ENCODE peak calls at places on chromosomes 6 and 20, in ten cellular contexts. R is thoracic aorta, F is GM23338, M is Calu3, D is A549, V is MM.1S, I is lung, S is kidney, O is choroid plexus epithelial cell, A is transverse colon. B is an unnamed sample.

GRCh38 chr20:13037727-13038126 is 29.0 kb downstream of the SPTLC3 start:
- DNase-seq in R (no peak), F (no peak), M (no peak), D (no peak), V (no peak), I (no peak), S (no peak), O (no peak), A (no peak), B (no peak)

GRCh38 chr6:119620846-119621570 is 271.4 kb upstream of the MAN1A1 start:
- DNase-seq in R (no peak), F (no peak), M (peak; percentile 4), D (no peak), V (no peak), I (no peak), S (no peak), O (peak; percentile 88), A (no peak), B (no peak)

GRCh38 chr20:7772376-7772775 is 167.9 kb downstream of the HAO1 start:
- DNase-seq in R (no peak), F (no peak), M (no peak), D (no peak), V (no peak), I (no peak), S (no peak), O (peak; percentile 58), A (no peak), B (no peak)

GRCh38 chr6:166333172-166333995 is 9.0 kb downstream of the SFT2D1 start:
- DNase-seq in R (no peak), F (no peak), M (no peak), D (no peak), V (peak; percentile 46), I (no peak), S (no peak), O (no peak), A (no peak), B (peak; percentile 79)

GRCh38 chr6:168035661-168036616 is 38.5 kb downstream of the KIF25 start:
- DNase-seq in R (no peak), F (no peak), M (peak; percentile 47), D (peak; percentile 21), V (no peak), I (no peak), S (no peak), O (no peak), A (peak; percentile 61), B (no peak)

GRCh38 chr6:168145747-168146596 is 67.0 kb upstream of the FRMD1 start:
- DNase-seq in R (no peak), F (no peak), M (no peak), D (no peak), V (no peak), I (no peak), S (peak; percentile 38), O (no peak), A (no peak), B (no peak)

GRCh38 chr6:162907876-162908481 is 180.2 kb downstream of the PACRG start:
- DNase-seq in R (no peak), F (peak; percentile 66), M (no peak), D (no peak), V (peak; percentile 42), I (no peak), S (no peak), O (peak; percentile 76), A (no peak), B (no peak)

GRCh38 chr6:69673298-69673697 is 123.5 kb downstream of the LMBRD1 start:
- DNase-seq in R (no peak), F (no peak), M (no peak), D (no peak), V (peak; percentile 66), I (no peak), S (no peak), O (no peak), A (no peak), B (no peak)

GRCh38 chr6:42532038-42532669 is 31.7 kb upstream of the UBR2 start:
- DNase-seq in R (no peak), F (peak; percentile 80), M (peak; percentile 46), D (peak; percentile 54), V (peak; percentile 65), I (no peak), S (no peak), O (peak; percentile 80), A (no peak), B (peak; percentile 69)

GRCh38 chr6:118284736-118285360 is 263.2 kb upstream of the PLN start:
- DNase-seq in R (no peak), F (peak; percentile 13), M (no peak), D (no peak), V (no peak), I (no peak), S (no peak), O (peak; percentile 66), A (no peak), B (no peak)
- TF ChIP-seq CTCF in R (peak; percentile 62), F (peak; percentile 58), M (no peak), D (peak; percentile 35), V (no peak), I (peak; percentile 2), S (peak; percentile 22), O (peak; percentile 75), A (peak; percentile 30), B (peak; percentile 33)

DNA sequence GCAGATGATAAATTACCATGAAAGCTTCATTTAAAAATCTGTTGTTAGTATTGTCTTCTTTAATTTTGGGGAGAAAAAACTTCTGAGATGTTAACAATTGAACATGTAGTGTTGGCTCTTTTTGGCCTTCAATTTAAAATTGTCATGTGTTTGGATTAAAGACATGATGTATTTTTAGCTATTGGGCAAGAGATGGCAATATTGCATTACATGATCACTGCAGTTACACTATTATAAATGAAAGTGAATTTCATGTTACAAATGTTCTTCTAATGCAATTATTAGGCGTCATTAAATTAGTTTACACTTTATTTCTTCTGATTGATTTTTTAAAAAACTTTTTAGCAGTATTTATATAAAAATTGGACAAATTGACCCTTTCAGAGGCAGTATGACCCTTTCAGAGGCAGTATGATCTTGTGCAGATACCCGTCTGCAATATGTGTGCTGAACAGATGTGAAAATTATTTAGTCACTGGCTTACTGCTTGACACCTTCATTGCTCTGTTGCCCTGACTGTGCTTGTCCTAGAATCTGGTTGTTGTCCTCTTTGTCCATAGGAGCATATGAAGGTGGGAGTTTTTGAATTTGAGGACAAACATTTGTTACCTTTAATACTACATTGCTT is 25.8 kb downstream of the CDKAL1 start:
- DNase-seq in R (no peak), F (no peak), M (no peak), D (no peak), V (no peak), I (no peak), S (no peak), O (peak; percentile 46), A (no peak), B (no peak)
- TF ChIP-seq CTCF in R (no peak), F (no peak), M (no peak), D (peak; percentile 23), V (no peak), I (no peak), S (peak; percentile 7), O (no peak), A (no peak), B (no peak)

GRCh38 chr6:156868385-156868784 is 91.2 kb downstream of the ARID1B start:
- DNase-seq in R (no peak), F (no peak), M (no peak), D (no peak), V (no peak), I (no peak), S (no peak), O (no peak), A (no peak), B (no peak)

GRCh38 chr6:156865019-156865629 is 87.9 kb downstream of the ARID1B start:
- DNase-seq in R (no peak), F (no peak), M (no peak), D (no peak), V (no peak), I (no peak), S (no peak), O (peak; percentile 67), A (no peak), B (no peak)

GRCh38 chr6:156867121-156867520 is 89.9 kb downstream of the ARID1B start:
- DNase-seq in R (no peak), F (no peak), M (no peak), D (no peak), V (no peak), I (no peak), S (no peak), O (no peak), A (no peak), B (no peak)

GRCh38 chr6:156864557-156864956 is 87.4 kb downstream of the ARID1B start:
- DNase-seq in R (no peak), F (no peak), M (no peak), D (no peak), V (no peak), I (no peak), S (no peak), O (peak; percentile 68), A (no peak), B (no peak)

DNA sequence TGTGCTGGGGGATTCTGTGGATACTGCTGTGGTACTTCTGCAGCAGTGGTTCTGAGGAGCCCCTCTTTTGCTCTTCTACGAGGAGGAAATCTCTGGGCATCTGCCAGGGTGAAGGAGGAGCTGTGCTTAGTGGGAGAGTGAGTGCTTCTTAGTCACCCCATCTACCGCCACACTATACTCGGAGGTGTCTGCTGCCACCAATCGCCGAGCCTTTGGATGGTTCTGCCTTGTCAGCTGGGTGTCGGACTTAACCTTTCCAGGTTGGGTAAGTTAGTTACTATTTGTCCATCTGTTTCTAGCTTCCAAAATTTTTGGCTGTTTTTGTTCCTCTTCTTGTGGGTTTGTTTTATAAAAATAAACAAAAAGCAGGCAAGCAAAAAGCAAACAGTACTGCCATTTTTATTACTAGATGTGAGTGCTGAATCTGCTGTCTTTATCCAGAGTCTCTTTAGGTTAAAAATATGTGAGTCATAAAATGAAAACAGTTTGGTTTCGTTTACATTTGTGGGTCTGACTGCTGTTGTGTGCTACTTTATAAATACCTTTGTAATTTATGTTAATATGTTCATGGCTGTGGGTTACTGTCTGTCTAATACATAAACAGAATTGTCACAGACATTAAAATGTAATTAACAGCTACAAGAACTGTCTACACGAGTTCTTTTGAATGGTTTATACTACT is 89.1 kb downstream of the ARID1B start:
- DNase-seq in R (no peak), F (no peak), M (no peak), D (peak; percentile 6), V (peak; percentile 67), I (no peak), S (no peak), O (peak; percentile 51), A (peak; percentile 33), B (peak; percentile 36)
- TF ChIP-seq CTCF in R (no peak), F (no peak), M (no peak), D (no peak), V (peak; percentile 38), I (no peak), S (no peak), O (no peak), A (no peak), B (peak; percentile 44)

DNA sequence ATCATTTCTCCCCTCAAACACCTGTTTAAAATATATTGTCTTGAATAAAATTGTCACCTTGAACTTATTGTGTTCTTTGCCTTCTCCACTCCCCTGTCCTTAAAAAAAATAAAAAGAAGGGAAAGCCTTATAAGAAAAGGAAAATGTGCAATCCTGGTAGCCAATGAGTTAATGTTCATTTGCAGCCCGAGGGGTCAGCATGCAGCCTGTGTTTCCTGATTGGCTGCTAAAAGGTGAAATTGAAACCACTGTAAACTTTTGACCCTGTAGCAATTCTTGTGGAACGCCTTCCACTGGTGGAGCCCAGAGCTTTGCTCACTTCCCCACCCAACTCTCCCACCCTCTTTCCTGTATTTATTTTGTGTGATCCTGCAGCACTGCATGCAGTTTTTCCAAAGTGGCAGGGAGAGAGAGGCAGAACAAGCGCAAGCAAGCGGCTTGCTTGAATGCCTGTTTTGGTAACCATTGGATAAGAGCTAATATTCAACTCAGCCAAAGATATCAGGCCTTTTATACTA is 74.9 kb downstream of the NCOA3 start:
- DNase-seq in R (no peak), F (peak; percentile 54), M (peak; percentile 78), D (peak; percentile 81), V (peak; percentile 71), I (peak; percentile 62), S (peak; percentile 78), O (peak; percentile 91), A (peak; percentile 57), B (peak; percentile 70)
- TF ChIP-seq CTCF in R (no peak), F (no peak), M (no peak), D (no peak), V (no peak), I (no peak), S (no peak), O (peak; percentile 10), A (no peak), B (no peak)

B was measured in GM10248.